ENCODE peak calls at places on chromosomes 3 and 15, in nine cellular contexts. One of them, this sample, is unnamed.
A peak's percentile ranks its signal among the peaks of the same experiment; 100 is the strongest.

GRCh38 chr3:62686486-62686885 is 188.7 kb downstream of the CADPS start:
- DNase-seq in CD8-positive, alpha-beta memory T cell: no peak
- DNase-seq in PC-3: peak; percentile 51
- DNase-seq in brain microvascular endothelial cell: no peak
- DNase-seq in GM23338: no peak
- DNase-seq in colonic mucosa: no peak
- DNase-seq in small intestine: no peak
- DNase-seq in cardiac muscle cell: no peak
- DNase-seq in psoas muscle: no peak
- DNase-seq in this sample: peak; percentile 96

GRCh38 chr15:79089331-79089889 is 1.2 kb downstream of the RASGRF1 start:
- DNase-seq in CD8-positive, alpha-beta memory T cell: no peak
- DNase-seq in PC-3: no peak
- DNase-seq in brain microvascular endothelial cell: no peak
- DNase-seq in GM23338: peak; percentile 77
- DNase-seq in colonic mucosa: no peak
- DNase-seq in small intestine: no peak
- DNase-seq in cardiac muscle cell: peak; percentile 44
- DNase-seq in psoas muscle: no peak
- DNase-seq in this sample: no peak

GRCh38 chr15:81156324-81156723 is 22.3 kb downstream of the CFAP161 start:
- DNase-seq in CD8-positive, alpha-beta memory T cell: no peak
- DNase-seq in PC-3: no peak
- DNase-seq in brain microvascular endothelial cell: no peak
- DNase-seq in GM23338: no peak
- DNase-seq in colonic mucosa: no peak
- DNase-seq in small intestine: no peak
- DNase-seq in cardiac muscle cell: no peak
- DNase-seq in psoas muscle: no peak
- DNase-seq in this sample: no peak

GRCh38 chr3:149384911-149385321 is 7.5 kb upstream of the TM4SF1 start:
- DNase-seq in CD8-positive, alpha-beta memory T cell: no peak
- DNase-seq in PC-3: peak; percentile 47
- DNase-seq in brain microvascular endothelial cell: peak; percentile 75
- DNase-seq in GM23338: no peak
- DNase-seq in colonic mucosa: no peak
- DNase-seq in small intestine: no peak
- DNase-seq in cardiac muscle cell: no peak
- DNase-seq in psoas muscle: no peak
- DNase-seq in this sample: peak; percentile 95

GRCh38 chr3:78517932-78518331 is 1249.9 kb downstream of the ROBO1 start:
- DNase-seq in CD8-positive, alpha-beta memory T cell: no peak
- DNase-seq in PC-3: no peak
- DNase-seq in brain microvascular endothelial cell: no peak
- DNase-seq in GM23338: no peak
- DNase-seq in colonic mucosa: no peak
- DNase-seq in small intestine: no peak
- DNase-seq in cardiac muscle cell: peak; percentile 9
- DNase-seq in psoas muscle: no peak
- DNase-seq in this sample: no peak

GRCh38 chr3:170204023-170204472 is 18.2 kb upstream of the PRKCI start:
- DNase-seq in CD8-positive, alpha-beta memory T cell: no peak
- DNase-seq in PC-3: no peak
- DNase-seq in brain microvascular endothelial cell: no peak
- DNase-seq in GM23338: no peak
- DNase-seq in colonic mucosa: no peak
- DNase-seq in small intestine: peak; percentile 38
- DNase-seq in cardiac muscle cell: no peak
- DNase-seq in psoas muscle: no peak
- DNase-seq in this sample: no peak

GRCh38 chr15:69225355-69226027 is 65.1 kb downstream of the GLCE start:
- DNase-seq in CD8-positive, alpha-beta memory T cell: no peak
- DNase-seq in PC-3: peak; percentile 52
- DNase-seq in brain microvascular endothelial cell: no peak
- DNase-seq in GM23338: peak; percentile 66
- DNase-seq in colonic mucosa: no peak
- DNase-seq in small intestine: peak; percentile 51
- DNase-seq in cardiac muscle cell: peak; percentile 18
- DNase-seq in psoas muscle: no peak
- DNase-seq in this sample: peak; percentile 57

GRCh38 chr15:73631915-73632669 is 1.1 kb downstream of the NPTN start:
- DNase-seq in CD8-positive, alpha-beta memory T cell: no peak
- DNase-seq in PC-3: peak; percentile 49
- DNase-seq in brain microvascular endothelial cell: no peak
- DNase-seq in GM23338: peak; percentile 52
- DNase-seq in colonic mucosa: peak; percentile 71
- DNase-seq in small intestine: peak; percentile 34
- DNase-seq in cardiac muscle cell: peak; percentile 79
- DNase-seq in psoas muscle: no peak
- DNase-seq in this sample: peak; percentile 48

GRCh38 chr15:70558406-70559222 is 204.7 kb downstream of the UACA start:
- DNase-seq in CD8-positive, alpha-beta memory T cell: no peak
- DNase-seq in PC-3: no peak
- DNase-seq in brain microvascular endothelial cell: no peak
- DNase-seq in GM23338: no peak
- DNase-seq in colonic mucosa: no peak
- DNase-seq in small intestine: no peak
- DNase-seq in cardiac muscle cell: no peak
- DNase-seq in psoas muscle: no peak
- DNase-seq in this sample: no peak

GRCh38 chr15:70556376-70556775 is 207.0 kb downstream of the UACA start:
- DNase-seq in CD8-positive, alpha-beta memory T cell: no peak
- DNase-seq in PC-3: no peak
- DNase-seq in brain microvascular endothelial cell: no peak
- DNase-seq in GM23338: no peak
- DNase-seq in colonic mucosa: no peak
- DNase-seq in small intestine: no peak
- DNase-seq in cardiac muscle cell: no peak
- DNase-seq in psoas muscle: no peak
- DNase-seq in this sample: no peak

GRCh38 chr15:70556804-70557203 is 206.6 kb downstream of the UACA start:
- DNase-seq in CD8-positive, alpha-beta memory T cell: no peak
- DNase-seq in PC-3: no peak
- DNase-seq in brain microvascular endothelial cell: no peak
- DNase-seq in GM23338: no peak
- DNase-seq in colonic mucosa: no peak
- DNase-seq in small intestine: no peak
- DNase-seq in cardiac muscle cell: no peak
- DNase-seq in psoas muscle: no peak
- DNase-seq in this sample: no peak

GRCh38 chr15:70557506-70558258 is 205.7 kb downstream of the UACA start:
- DNase-seq in CD8-positive, alpha-beta memory T cell: no peak
- DNase-seq in PC-3: no peak
- DNase-seq in brain microvascular endothelial cell: no peak
- DNase-seq in GM23338: no peak
- DNase-seq in colonic mucosa: no peak
- DNase-seq in small intestine: no peak
- DNase-seq in cardiac muscle cell: no peak
- DNase-seq in psoas muscle: no peak
- DNase-seq in this sample: no peak

DNA sequence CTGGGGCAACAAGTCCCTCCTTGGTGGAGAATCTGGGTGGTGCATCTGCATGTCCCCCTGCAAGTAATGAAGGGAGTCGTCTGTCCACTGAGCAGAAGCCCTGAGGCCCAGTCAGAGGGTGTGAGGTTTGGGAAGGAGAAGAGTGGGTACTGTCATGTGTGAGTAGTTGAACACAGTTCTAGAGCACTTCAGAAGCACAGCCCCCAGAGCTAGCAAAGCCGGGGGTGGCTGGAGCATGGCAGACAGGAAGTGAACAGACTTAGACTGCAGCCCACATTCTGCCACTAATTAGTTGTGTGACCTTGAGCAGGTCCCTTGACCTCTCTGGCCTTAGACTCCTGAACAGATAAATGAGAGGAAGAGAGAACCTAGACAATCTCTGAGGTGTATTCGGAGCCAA is 207.6 kb downstream of the UACA start:
- DNase-seq in CD8-positive, alpha-beta memory T cell: no peak
- DNase-seq in PC-3: no peak
- DNase-seq in brain microvascular endothelial cell: no peak
- DNase-seq in GM23338: no peak
- DNase-seq in colonic mucosa: no peak
- DNase-seq in small intestine: no peak
- DNase-seq in cardiac muscle cell: no peak
- DNase-seq in psoas muscle: no peak
- DNase-seq in this sample: no peak
- H3K27me3 ChIP-seq in CD8-positive, alpha-beta memory T cell: no peaks in the 10 kb centered on the region
- H3K27me3 ChIP-seq in PC-3: no peaks in the 10 kb centered on the region
- H3K27me3 ChIP-seq in brain microvascular endothelial cell: peaks cover 10% of the 10 kb centered on the region
- H3K27me3 ChIP-seq in GM23338: no peaks in the 10 kb centered on the region
- H3K27me3 ChIP-seq in colonic mucosa: no peaks in the 10 kb centered on the region
- H3K27me3 ChIP-seq in small intestine: no peaks in the 10 kb centered on the region
- H3K27me3 ChIP-seq in cardiac muscle cell: no peaks in the 10 kb centered on the region
- H3K27me3 ChIP-seq in psoas muscle: no peaks in the 10 kb centered on the region
- H3K27me3 ChIP-seq in this sample: peaks cover 22% of the 10 kb centered on the region

DNA sequence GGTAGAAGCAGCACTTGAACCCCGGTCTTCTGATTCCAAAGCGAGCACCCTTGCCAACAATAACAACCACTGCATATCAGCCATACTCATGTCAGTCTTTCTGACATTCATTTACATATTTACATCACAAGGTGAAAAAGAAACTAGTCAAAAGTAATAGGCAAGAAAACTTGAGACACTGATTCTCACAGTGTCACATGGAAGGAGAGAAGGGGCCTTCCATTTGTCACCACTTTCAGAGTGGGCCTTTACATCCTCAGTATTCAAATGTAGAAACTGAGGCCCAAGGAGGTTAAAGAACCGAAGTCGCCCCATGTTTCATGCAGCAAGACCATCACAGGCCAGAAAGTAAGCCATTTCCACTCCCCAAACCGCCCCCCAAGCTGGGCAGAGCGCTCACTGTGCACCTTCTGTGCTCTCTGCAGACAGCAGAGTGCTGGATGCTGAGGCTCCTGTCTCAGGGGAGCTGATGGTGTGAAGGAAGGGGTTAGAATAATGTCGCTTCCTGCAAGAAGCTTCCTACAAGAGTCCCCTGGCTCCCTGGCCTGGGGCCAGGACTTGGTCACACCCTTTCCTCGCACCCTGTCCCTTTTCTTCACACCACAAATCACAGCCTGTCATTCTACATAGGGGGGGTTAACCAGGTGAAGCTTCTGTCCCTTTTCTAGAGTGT is 260.1 kb downstream of the UACA start:
- DNase-seq in CD8-positive, alpha-beta memory T cell: no peak
- DNase-seq in PC-3: no peak
- DNase-seq in brain microvascular endothelial cell: no peak
- DNase-seq in GM23338: no peak
- DNase-seq in colonic mucosa: no peak
- DNase-seq in small intestine: no peak
- DNase-seq in cardiac muscle cell: no peak
- DNase-seq in psoas muscle: no peak
- DNase-seq in this sample: no peak
- H3K27me3 ChIP-seq in CD8-positive, alpha-beta memory T cell: no peaks in the 10 kb centered on the region
- H3K27me3 ChIP-seq in PC-3: no peaks in the 10 kb centered on the region
- H3K27me3 ChIP-seq in brain microvascular endothelial cell: no peaks in the 10 kb centered on the region
- H3K27me3 ChIP-seq in GM23338: no peaks in the 10 kb centered on the region
- H3K27me3 ChIP-seq in colonic mucosa: no peaks in the 10 kb centered on the region
- H3K27me3 ChIP-seq in small intestine: no peaks in the 10 kb centered on the region
- H3K27me3 ChIP-seq in cardiac muscle cell: no peaks in the 10 kb centered on the region
- H3K27me3 ChIP-seq in psoas muscle: no peaks in the 10 kb centered on the region
- H3K27me3 ChIP-seq in this sample: peaks cover 13% of the 10 kb centered on the region

DNA sequence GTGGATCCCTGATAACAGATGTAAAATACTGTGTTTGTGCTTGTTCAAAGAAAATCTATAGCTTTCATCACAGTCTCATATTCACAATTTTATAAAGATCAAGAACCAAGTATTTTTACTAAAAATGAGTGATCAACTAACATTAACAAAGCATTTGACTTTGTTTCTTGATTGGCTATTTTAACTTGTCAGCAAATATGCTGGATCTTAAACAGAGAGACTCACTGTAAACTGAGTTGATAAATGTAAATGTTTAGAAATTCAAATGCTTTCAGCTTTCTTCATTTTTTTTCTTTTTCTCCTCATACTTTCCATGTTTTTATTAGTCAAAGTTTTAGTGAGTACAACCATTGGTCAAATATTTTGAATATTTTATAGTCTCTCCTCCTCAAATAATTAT is 923.0 kb upstream of the NR2F2 start:
- DNase-seq in CD8-positive, alpha-beta memory T cell: no peak
- DNase-seq in PC-3: no peak
- DNase-seq in brain microvascular endothelial cell: no peak
- DNase-seq in GM23338: no peak
- DNase-seq in colonic mucosa: no peak
- DNase-seq in small intestine: no peak
- DNase-seq in cardiac muscle cell: no peak
- DNase-seq in psoas muscle: no peak
- DNase-seq in this sample: no peak
- H3K27me3 ChIP-seq in CD8-positive, alpha-beta memory T cell: no peaks in the 10 kb centered on the region
- H3K27me3 ChIP-seq in PC-3: no peaks in the 10 kb centered on the region
- H3K27me3 ChIP-seq in brain microvascular endothelial cell: no peaks in the 10 kb centered on the region
- H3K27me3 ChIP-seq in GM23338: no peaks in the 10 kb centered on the region
- H3K27me3 ChIP-seq in colonic mucosa: no peaks in the 10 kb centered on the region
- H3K27me3 ChIP-seq in small intestine: no peaks in the 10 kb centered on the region
- H3K27me3 ChIP-seq in cardiac muscle cell: no peaks in the 10 kb centered on the region
- H3K27me3 ChIP-seq in psoas muscle: no peaks in the 10 kb centered on the region
- H3K27me3 ChIP-seq in this sample: no peaks in the 10 kb centered on the region

GRCh38 chr3:126525853-126526667 is 2.1 kb downstream of the CHST13 start:
- DNase-seq in CD8-positive, alpha-beta memory T cell: no peak
- DNase-seq in PC-3: no peak
- DNase-seq in brain microvascular endothelial cell: no peak
- DNase-seq in GM23338: no peak
- DNase-seq in colonic mucosa: no peak
- DNase-seq in small intestine: no peak
- DNase-seq in cardiac muscle cell: no peak
- DNase-seq in psoas muscle: no peak
- DNase-seq in this sample: no peak
- H3K27me3 ChIP-seq in CD8-positive, alpha-beta memory T cell: peaks cover 3% of the 10 kb centered on the region
- H3K27me3 ChIP-seq in PC-3: peaks cover 14% of the 10 kb centered on the region
- H3K27me3 ChIP-seq in brain microvascular endothelial cell: peaks cover 13% of the 10 kb centered on the region
- H3K27me3 ChIP-seq in GM23338: peaks cover 16% of the 10 kb centered on the region
- H3K27me3 ChIP-seq in colonic mucosa: no peaks in the 10 kb centered on the region
- H3K27me3 ChIP-seq in small intestine: no peaks in the 10 kb centered on the region
- H3K27me3 ChIP-seq in cardiac muscle cell: peaks cover 32% of the 10 kb centered on the region
- H3K27me3 ChIP-seq in psoas muscle: no peaks in the 10 kb centered on the region
- H3K27me3 ChIP-seq in this sample: peaks cover 11% of the 10 kb centered on the region

GRCh38 chr3:124207077-124207476 is 215.2 kb upstream of the ROPN1 start:
- DNase-seq in CD8-positive, alpha-beta memory T cell: no peak
- DNase-seq in PC-3: no peak
- DNase-seq in brain microvascular endothelial cell: no peak
- DNase-seq in GM23338: no peak
- DNase-seq in colonic mucosa: no peak
- DNase-seq in small intestine: no peak
- DNase-seq in cardiac muscle cell: no peak
- DNase-seq in psoas muscle: no peak
- DNase-seq in this sample: no peak
- H3K27me3 ChIP-seq in CD8-positive, alpha-beta memory T cell: peaks cover 3% of the 10 kb centered on the region
- H3K27me3 ChIP-seq in PC-3: peaks cover 59% of the 10 kb centered on the region
- H3K27me3 ChIP-seq in brain microvascular endothelial cell: peaks cover 2% of the 10 kb centered on the region
- H3K27me3 ChIP-seq in GM23338: no peaks in the 10 kb centered on the region
- H3K27me3 ChIP-seq in colonic mucosa: no peaks in the 10 kb centered on the region
- H3K27me3 ChIP-seq in small intestine: no peaks in the 10 kb centered on the region
- H3K27me3 ChIP-seq in cardiac muscle cell: no peaks in the 10 kb centered on the region
- H3K27me3 ChIP-seq in psoas muscle: no peaks in the 10 kb centered on the region
- H3K27me3 ChIP-seq in this sample: no peaks in the 10 kb centered on the region